ENCODE peak calls at places on chromosome 17, in five cellular contexts. Q is K562, I is HCT116, D is HepG2, U is Panc1. K is an unnamed sample. For H3K27me3, the result is how much of the 10 kb centered on the place peaks cover.

GRCh38 chr17:82400206-82400605 is 17.9 kb upstream of the HEXD start:
- DNase-seq in Q (no peak), I (no peak), D (no peak), U (no peak), K (peak)

GRCh38 chr17:34619687-34620217 is 40.4 kb downstream of the TMEM132E start:
- DNase-seq in Q (no peak), I (no peak), D (no peak), U (no peak), K (no peak)

GRCh38 chr17:13437966-13438779 is 163.6 kb downstream of the HS3ST3A1 start:
- DNase-seq in Q (no peak), I (no peak), D (peak), U (no peak), K (no peak)

GRCh38 chr17:40484285-40484972 is 17.0 kb downstream of the TNS4 start:
- DNase-seq in Q (no peak), I (no peak), D (no peak), U (no peak), K (no peak)

GRCh38 chr17:56896968-56897359 is 16.9 kb downstream of the TRIM25 start:
- DNase-seq in Q (no peak), I (no peak), D (no peak), U (no peak), K (no peak)

GRCh38 chr17:77471984-77472836 is 331.4 kb downstream of the SEC14L1 start:
- DNase-seq in Q (no peak), I (no peak), D (no peak), U (no peak), K (peak)

GRCh38 chr17:68290955-68291835 is at the start of the genes ARSG and SLC16A6:
- DNase-seq in Q (peak), I (peak), D (peak), U (no peak), K (peak)

GRCh38 chr17:30372755-30373154 is 6.0 kb upstream of the CPD start:
- DNase-seq in Q (no peak), I (peak), D (no peak), U (no peak), K (peak)

GRCh38 chr17:40707720-40708119 is 4.2 kb upstream of the KRT24 start:
- DNase-seq in Q (no peak), I (no peak), D (peak), U (no peak), K (peak)

GRCh38 chr17:80345321-80345720 is 69.6 kb upstream of the ENDOV start:
- DNase-seq in Q (no peak), I (no peak), D (no peak), U (no peak), K (no peak)

GRCh38 chr17:3012926-3013581 is 50.4 kb downstream of the OR1D5 start:
- DNase-seq in Q (peak), I (peak), D (peak), U (peak), K (peak)

GRCh38 chr17:63697341-63698286 is 2.3 kb downstream of the LIMD2 start:
- DNase-seq in Q (peak), I (peak), D (peak), U (no peak), K (peak)

GRCh38 chr17:50903604-50904521 is 37.7 kb upstream of the TOB1 start:
- DNase-seq in Q (no peak), I (no peak), D (no peak), U (no peak), K (no peak)

GRCh38 chr17:29116652-29117439 is 63.4 kb downstream of the MYO18A start:
- DNase-seq in Q (peak), I (no peak), D (peak), U (peak), K (peak)

GRCh38 chr17:77373298-77374169 is 232.8 kb downstream of the SEC14L1 start:
- DNase-seq in Q (no peak), I (no peak), D (no peak), U (no peak), K (no peak)

GRCh38 chr17:4980644-4981216 is 6.7 kb downstream of the CAMTA2 start:
- DNase-seq in Q (peak), I (no peak), D (peak), U (no peak), K (peak)

GRCh38 chr17:6435968-6436367 is 1.0 kb upstream of the AIPL1 start:
- DNase-seq in Q (peak), I (peak), D (peak), U (peak), K (no peak)

GRCh38 chr17:81420769-81421462 is 25.7 kb downstream of the BAHCC1 start:
- DNase-seq in Q (no peak), I (no peak), D (no peak), U (no peak), K (no peak)

GRCh38 chr17:35708149-35708548 is 23.3 kb upstream of the RASL10B start:
- DNase-seq in Q (no peak), I (no peak), D (no peak), U (no peak), K (no peak)

GRCh38 chr17:32596666-32597065 is 109.9 kb downstream of the CDK5R1 start:
- DNase-seq in Q (no peak), I (no peak), D (no peak), U (no peak), K (no peak)

GRCh38 chr17:7548585-7549400 is at the start of gene TNFSF12:
- DNase-seq in Q (peak), I (no peak), D (no peak), U (no peak), K (no peak)

GRCh38 chr17:47883589-47884426 is 12.2 kb upstream of the SP2 start:
- DNase-seq in Q (no peak), I (no peak), D (no peak), U (no peak), K (no peak)

GRCh38 chr17:77131919-77132318 is 8.8 kb upstream of the SEC14L1 start:
- DNase-seq in Q (no peak), I (no peak), D (peak), U (no peak), K (no peak)

GRCh38 chr17:63954402-63955063 is 18.2 kb downstream of the SCN4A start:
- DNase-seq in Q (no peak), I (no peak), D (no peak), U (no peak), K (peak)

GRCh38 chr17:72529386-72529785 is 408.6 kb downstream of the SOX9 start:
- DNase-seq in Q (no peak), I (no peak), D (no peak), U (no peak), K (no peak)

GRCh38 chr17:4678448-4679026 is 25.4 kb downstream of the PELP1 start:
- DNase-seq in Q (no peak), I (peak), D (peak), U (peak), K (peak)

GRCh38 chr17:69677130-69677529 is 262.6 kb downstream of the MAP2K6 start:
- DNase-seq in Q (no peak), I (no peak), D (no peak), U (no peak), K (no peak)

GRCh38 chr17:72661093-72661944 is 431.2 kb downstream of the SLC39A11 start:
- DNase-seq in Q (no peak), I (peak), D (peak), U (no peak), K (no peak)

GRCh38 chr17:9865585-9865984 is 39.5 kb downstream of the RCVRN start:
- DNase-seq in Q (no peak), I (no peak), D (no peak), U (no peak), K (peak)

GRCh38 chr17:9529033-9529748 is 46.4 kb downstream of the STX8 start:
- DNase-seq in Q (peak), I (no peak), D (peak), U (no peak), K (no peak)

GRCh38 chr17:55845385-55845784 is 94.5 kb downstream of the PCTP start:
- DNase-seq in Q (no peak), I (no peak), D (no peak), U (no peak), K (no peak)

GRCh38 chr17:5832886-5833285 is 237.3 kb upstream of the WSCD1 start:
- DNase-seq in Q (no peak), I (peak), D (peak), U (peak), K (no peak)

GRCh38 chr17:54745862-54746261 is 154.8 kb upstream of the TOM1L1 start:
- DNase-seq in Q (no peak), I (no peak), D (no peak), U (no peak), K (no peak)

DNA sequence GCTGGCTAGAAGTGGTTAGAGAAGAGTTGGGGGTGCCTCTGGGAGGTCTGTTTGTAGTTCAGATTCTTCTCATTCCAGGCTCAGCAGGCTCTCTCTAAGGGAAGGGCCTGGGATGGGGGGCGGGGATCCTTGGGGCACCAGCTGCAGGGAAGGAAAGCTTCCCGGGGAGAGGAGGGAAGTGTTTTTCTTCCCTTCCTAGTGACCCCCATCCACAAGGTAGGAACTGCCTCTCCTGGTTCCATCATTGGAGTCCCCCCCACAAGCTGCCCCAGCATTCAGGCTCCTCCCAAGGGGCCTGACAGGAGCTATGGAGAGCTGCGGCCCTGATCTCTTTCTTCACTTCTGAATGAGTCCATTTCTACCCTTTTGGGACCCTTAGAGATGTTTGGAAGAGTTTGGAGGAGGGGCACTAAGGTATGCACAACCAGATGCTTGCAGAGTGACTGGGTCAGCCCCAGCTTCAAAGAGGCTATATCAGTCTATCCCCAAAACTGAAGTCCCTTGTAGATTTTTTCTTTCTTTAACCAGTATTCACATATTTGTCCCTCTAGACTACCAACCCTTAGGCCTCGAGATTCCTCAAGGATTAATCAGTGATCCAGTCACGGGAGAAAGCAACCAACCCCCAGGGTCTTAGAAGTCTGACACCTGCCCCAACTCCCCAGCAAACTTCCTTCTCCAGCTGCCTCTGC is 13.9 kb upstream of the FZD2 start:
- DNase-seq in Q (no peak), I (no peak), D (peak), U (no peak), K (no peak)
- H3K27me3 ChIP-seq in Q (under half), I (under half), D (under half), U (under half), K (under half)

GRCh38 chr17:65588194-65588808 is 26.9 kb upstream of the AXIN2 start:
- DNase-seq in Q (peak), I (peak), D (peak), U (no peak), K (no peak)

GRCh38 chr17:65586899-65587298 is 25.5 kb upstream of the AXIN2 start:
- DNase-seq in Q (no peak), I (no peak), D (no peak), U (no peak), K (no peak)

GRCh38 chr17:65592131-65592965 is 30.9 kb upstream of the AXIN2 start:
- DNase-seq in Q (no peak), I (no peak), D (peak), U (no peak), K (no peak)

GRCh38 chr17:65587602-65588193 is 26.2 kb upstream of the AXIN2 start:
- DNase-seq in Q (no peak), I (no peak), D (no peak), U (no peak), K (no peak)

DNA sequence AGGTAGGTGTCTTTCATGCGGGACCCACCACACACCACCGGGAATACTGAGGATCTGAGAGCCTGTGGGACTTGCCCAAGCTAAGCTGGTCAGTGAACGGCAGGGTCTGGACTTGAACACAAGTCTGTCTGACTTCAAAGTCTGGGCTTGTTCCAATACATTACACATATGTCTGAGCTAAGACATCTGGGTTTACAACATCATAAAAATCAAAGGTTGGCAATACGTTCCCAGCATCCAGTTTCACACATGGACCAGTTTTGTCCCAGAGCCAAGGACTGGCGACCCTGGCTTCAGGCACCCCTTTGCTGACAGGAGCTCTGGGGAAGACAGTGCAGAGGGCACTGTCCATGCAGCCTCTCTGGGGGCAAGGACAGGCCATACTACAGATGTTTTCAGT is 27.9 kb upstream of the AXIN2 start:
- DNase-seq in Q (no peak), I (no peak), D (no peak), U (no peak), K (no peak)
- TF ChIP-seq REST in Q (no peak), I (no peak), D (no peak), U (no peak), K (no peak)

GRCh38 chr17:75720656-75721462 is at the start of gene ITGB4:
- DNase-seq in Q (peak), I (peak), D (peak), U (no peak), K (peak)

GRCh38 chr17:75722076-75722475 is 817 bp downstream of the ITGB4 start:
- DNase-seq in Q (no peak), I (no peak), D (no peak), U (no peak), K (no peak)

GRCh38 chr17:75722542-75723095 is 1.4 kb downstream of the ITGB4 start:
- DNase-seq in Q (no peak), I (no peak), D (no peak), U (no peak), K (no peak)

GRCh38 chr17:75719732-75720131 is 1.5 kb upstream of the ITGB4 start:
- DNase-seq in Q (no peak), I (no peak), D (no peak), U (no peak), K (no peak)

GRCh38 chr17:75721463-75722011 is 278 bp downstream of the ITGB4 start:
- DNase-seq in Q (no peak), I (no peak), D (no peak), U (no peak), K (no peak)
- H3K27me3 ChIP-seq in Q (under half), I (under half), D (under half), U (under half), K (under half)

GRCh38 chr17:44324092-44324570 is 492 bp downstream of the SLC25A39 start:
- DNase-seq in Q (no peak), I (no peak), D (no peak), U (no peak), K (no peak)

GRCh38 chr17:44322236-44322895 is 2.3 kb downstream of the SLC25A39 start:
- DNase-seq in Q (no peak), I (no peak), D (no peak), U (no peak), K (no peak)

GRCh38 chr17:44320066-44320465 is 4.6 kb downstream of the SLC25A39 start:
- DNase-seq in Q (no peak), I (no peak), D (no peak), U (no peak), K (no peak)

GRCh38 chr17:44323359-44324091 is 1.1 kb downstream of the SLC25A39 start:
- DNase-seq in Q (no peak), I (no peak), D (no peak), U (no peak), K (no peak)

DNA sequence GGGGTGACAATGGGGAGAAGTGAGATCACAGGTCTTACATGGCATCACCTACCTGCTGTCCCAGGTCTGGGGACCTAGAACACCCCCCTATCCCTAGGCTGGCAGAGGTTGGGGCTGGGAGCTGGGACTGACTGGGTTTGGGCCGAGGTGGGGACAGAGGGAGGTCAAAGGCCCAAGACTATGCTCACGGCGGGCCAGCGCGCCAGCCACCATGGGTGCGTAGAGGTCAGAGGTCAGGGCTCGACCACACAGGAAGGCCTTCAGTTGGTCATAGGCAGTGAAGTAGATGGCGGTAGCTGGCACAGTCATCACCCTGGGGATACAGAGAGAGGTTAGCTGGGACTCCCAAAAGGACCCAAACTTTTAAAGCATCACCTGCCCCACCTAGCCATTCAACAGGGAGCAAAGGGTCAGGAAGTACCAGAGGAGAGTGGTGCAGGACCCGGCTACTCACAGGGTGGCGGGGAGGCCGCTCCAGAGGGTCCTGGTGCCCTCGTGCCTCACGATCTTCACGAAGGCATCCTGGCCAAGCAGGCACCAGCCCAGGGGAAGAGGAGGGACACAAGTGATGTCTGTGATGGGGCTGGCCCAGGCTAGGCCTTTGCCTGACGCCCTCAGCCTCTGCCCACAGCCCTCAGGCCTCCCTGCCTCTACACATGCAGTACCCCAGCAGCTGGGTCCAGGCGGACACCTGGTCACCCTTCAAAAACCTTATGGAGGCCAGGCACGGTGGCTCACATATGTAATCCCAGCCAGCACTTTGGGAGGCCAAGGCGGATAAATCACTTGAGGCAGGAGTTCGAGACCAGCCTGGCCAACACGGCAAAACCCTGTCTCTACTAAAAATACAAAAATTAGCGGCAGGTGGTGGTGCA is 3.1 kb downstream of the SLC25A39 start:
- DNase-seq in Q (no peak), I (no peak), D (no peak), U (no peak), K (no peak)
- TF ChIP-seq REST in Q (no peak), I (no peak), D (no peak), U (no peak), K (no peak)

GRCh38 chr17:58249270-58250133 is 11.1 kb downstream of the LPO start:
- DNase-seq in Q (peak), I (peak), D (peak), U (peak), K (peak)
- H3K27me3 ChIP-seq in Q (under half), I (under half), D (under half), U (under half), K (under half)